ENCODE peak calls at places on chromosomes 6 and 20, in ten cellular contexts. D, H, L, J, U, K, B, G, W and X are unnamed samples.

GRCh38 chr6:143333749-143334520 is 116.6 kb downstream of the ADAT2 start:
- DNase-seq in D (no peak), H (no peak), L (no peak), J (no peak), U (no peak), K (peak), B (no peak), G (no peak), W (no peak), X (peak)

GRCh38 chr20:57679113-57679512 is 30.7 kb downstream of the PMEPA1 start:
- DNase-seq in D (no peak), H (no peak), L (no peak), J (no peak), U (no peak), K (no peak), B (no peak), G (no peak), W (no peak), X (no peak)

GRCh38 chr6:137491478-137491877 is 2.7 kb downstream of the OLIG3 start:
- DNase-seq in D (no peak), H (no peak), L (no peak), J (no peak), U (no peak), K (no peak), B (no peak), G (no peak), W (no peak), X (no peak)

GRCh38 chr20:38153011-38153329 is 12.1 kb downstream of the TGM2 start:
- DNase-seq in D (no peak), H (no peak), L (no peak), J (no peak), U (no peak), K (peak), B (no peak), G (no peak), W (no peak), X (no peak)

GRCh38 chr6:32371204-32371603 is 499 bp downstream of the TSBP1 start:
- DNase-seq in D (no peak), H (no peak), L (no peak), J (no peak), U (no peak), K (peak), B (no peak), G (no peak), W (no peak), X (no peak)

GRCh38 chr6:156840606-156841005 is 63.4 kb downstream of the ARID1B start:
- DNase-seq in D (no peak), H (no peak), L (no peak), J (no peak), U (no peak), K (peak), B (no peak), G (no peak), W (no peak), X (no peak)

GRCh38 chr6:16929814-16930213 is 168.6 kb upstream of the ATXN1 start:
- DNase-seq in D (no peak), H (no peak), L (no peak), J (no peak), U (no peak), K (peak), B (no peak), G (no peak), W (no peak), X (no peak)

GRCh38 chr20:10504893-10505292 is 69.8 kb downstream of the SLX4IP start:
- DNase-seq in D (no peak), H (no peak), L (no peak), J (no peak), U (no peak), K (no peak), B (no peak), G (no peak), W (no peak), X (no peak)

GRCh38 chr6:53361549-53362031 is 12.8 kb upstream of the ELOVL5 start:
- DNase-seq in D (no peak), H (no peak), L (peak), J (no peak), U (no peak), K (peak), B (peak), G (no peak), W (no peak), X (no peak)

GRCh38 chr6:125781307-125781868 is 9.4 kb upstream of the NCOA7 start:
- DNase-seq in D (no peak), H (peak), L (peak), J (peak), U (no peak), K (peak), B (peak), G (no peak), W (no peak), X (peak)

GRCh38 chr20:51067792-51068191 is 44.9 kb upstream of the KCNG1 start:
- DNase-seq in D (peak), H (no peak), L (no peak), J (no peak), U (no peak), K (no peak), B (no peak), G (peak), W (no peak), X (no peak)

GRCh38 chr20:33790571-33790970 is 20.6 kb upstream of the CHMP4B start:
- DNase-seq in D (peak), H (peak), L (no peak), J (peak), U (no peak), K (no peak), B (no peak), G (peak), W (no peak), X (no peak)

GRCh38 chr6:163592872-163593271 is 178.4 kb downstream of the QKI start:
- DNase-seq in D (no peak), H (no peak), L (no peak), J (no peak), U (no peak), K (no peak), B (no peak), G (no peak), W (no peak), X (no peak)

GRCh38 chr6:165733487-165733791 is 70.4 kb upstream of the PDE10A start:
- DNase-seq in D (no peak), H (no peak), L (no peak), J (no peak), U (no peak), K (no peak), B (no peak), G (no peak), W (no peak), X (no peak)

GRCh38 chr6:148611213-148611612 is 135.6 kb upstream of the UST start:
- DNase-seq in D (no peak), H (no peak), L (no peak), J (no peak), U (no peak), K (peak), B (no peak), G (peak), W (no peak), X (no peak)

GRCh38 chr20:56003111-56003800 is 2.1 kb downstream of the CBLN4 start:
- DNase-seq in D (no peak), H (no peak), L (no peak), J (no peak), U (no peak), K (no peak), B (no peak), G (no peak), W (no peak), X (no peak)

GRCh38 chr6:125944434-125944816 is 12.1 kb upstream of the HINT3 start:
- DNase-seq in D (peak), H (no peak), L (no peak), J (peak), U (no peak), K (peak), B (no peak), G (no peak), W (peak), X (peak)

GRCh38 chr6:82840571-82840970 is 225.1 kb downstream of the UBE3D start:
- DNase-seq in D (no peak), H (no peak), L (no peak), J (no peak), U (no peak), K (peak), B (no peak), G (no peak), W (no peak), X (no peak)

GRCh38 chr6:33410711-33411631 is at the start of gene PHF1:
- DNase-seq in D (no peak), H (no peak), L (no peak), J (peak), U (no peak), K (peak), B (peak), G (no peak), W (no peak), X (peak)

GRCh38 chr6:30447237-30447636 is 42.1 kb upstream of the HLA-E start:
- DNase-seq in D (peak), H (no peak), L (no peak), J (no peak), U (no peak), K (peak), B (no peak), G (peak), W (no peak), X (no peak)

GRCh38 chr6:39417440-39417839 is 94.9 kb upstream of the KCNK16 start:
- DNase-seq in D (no peak), H (peak), L (no peak), J (no peak), U (no peak), K (no peak), B (no peak), G (no peak), W (no peak), X (no peak)

GRCh38 chr6:43532201-43532600 is 15.3 kb downstream of the POLR1C start:
- DNase-seq in D (no peak), H (no peak), L (no peak), J (no peak), U (no peak), K (no peak), B (no peak), G (no peak), W (no peak), X (no peak)

GRCh38 chr6:17450825-17451224 is 57.4 kb downstream of the CAP2 start:
- DNase-seq in D (no peak), H (no peak), L (no peak), J (no peak), U (peak), K (no peak), B (no peak), G (no peak), W (no peak), X (no peak)

GRCh38 chr6:18323935-18324707 is 59.8 kb upstream of the DEK start:
- DNase-seq in D (peak), H (peak), L (no peak), J (no peak), U (peak), K (peak), B (no peak), G (no peak), W (no peak), X (peak)

GRCh38 chr6:159464827-159465226 is 228.2 kb downstream of the SOD2 start:
- DNase-seq in D (no peak), H (no peak), L (no peak), J (no peak), U (no peak), K (no peak), B (no peak), G (no peak), W (no peak), X (no peak)

GRCh38 chr6:15685629-15686028 is 22.8 kb upstream of the DTNBP1 start:
- DNase-seq in D (no peak), H (no peak), L (no peak), J (no peak), U (no peak), K (no peak), B (no peak), G (no peak), W (no peak), X (no peak)

GRCh38 chr6:110688661-110689268 is 126.5 kb downstream of the CDK19 start:
- DNase-seq in D (peak), H (no peak), L (no peak), J (peak), U (no peak), K (no peak), B (no peak), G (peak), W (no peak), X (no peak)